ENCODE peak calls at places on chromosomes 5 and 9, in nine cellular contexts. L, F, B, K, J, T, G, M and P are unnamed samples.

GRCh38 chr5:170623576-170624181 is 119.9 kb downstream of the KCNIP1 start:
- DNase-seq in L (peak), F (peak), B (peak), K (peak), J (peak), T (no peak), G (no peak), M (no peak), P (peak)

GRCh38 chr9:127968717-127969383 is 11.9 kb downstream of the EEIG1 start:
- DNase-seq in L (peak), F (peak), B (peak), K (peak), J (no peak), T (no peak), G (peak), M (no peak), P (peak)

GRCh38 chr5:17212996-17213395 is 4.4 kb upstream of the BASP1 start:
- DNase-seq in L (no peak), F (no peak), B (no peak), K (no peak), J (no peak), T (no peak), G (no peak), M (no peak), P (no peak)

GRCh38 chr5:685262-686171 is 7.6 kb downstream of the TPPP start:
- DNase-seq in L (no peak), F (no peak), B (no peak), K (no peak), J (no peak), T (no peak), G (no peak), M (no peak), P (no peak)

GRCh38 chr5:98827161-98827560 is 53.7 kb downstream of the RGMB start:
- DNase-seq in L (peak), F (no peak), B (peak), K (peak), J (peak), T (peak), G (peak), M (peak), P (peak)

GRCh38 chr5:16578474-16578883 is 38.3 kb downstream of the RETREG1 start:
- DNase-seq in L (no peak), F (no peak), B (no peak), K (no peak), J (no peak), T (no peak), G (no peak), M (no peak), P (peak)

GRCh38 chr5:17094830-17095229 is 122.6 kb upstream of the BASP1 start:
- DNase-seq in L (peak), F (no peak), B (no peak), K (no peak), J (no peak), T (no peak), G (no peak), M (no peak), P (no peak)

GRCh38 chr9:86557918-86558317 is 203.7 kb upstream of the TUT7 start:
- DNase-seq in L (peak), F (no peak), B (peak), K (no peak), J (no peak), T (no peak), G (no peak), M (no peak), P (no peak)

GRCh38 chr9:77985996-77986395 is 45.6 kb downstream of the GNAQ start:
- DNase-seq in L (no peak), F (no peak), B (no peak), K (peak), J (no peak), T (no peak), G (no peak), M (no peak), P (no peak)
- H3K4me3 ChIP-seq in L (no peak), F (no peak), B (no peak), K (no peak), J (no peak), T (no peak), G (no peak), M (no peak), P (no peak)

GRCh38 chr9:132409828-132410528 is at the start of gene CFAP77:
- DNase-seq in L (peak), F (no peak), B (peak), K (peak), J (peak), T (peak), G (peak), M (no peak), P (peak)

GRCh38 chr9:132410642-132411041 is 631 bp downstream of the CFAP77 start:
- DNase-seq in L (no peak), F (no peak), B (no peak), K (no peak), J (peak), T (no peak), G (no peak), M (no peak), P (no peak)

GRCh38 chr9:132415181-132415580 is 5.2 kb downstream of the CFAP77 start:
- DNase-seq in L (no peak), F (no peak), B (no peak), K (no peak), J (no peak), T (no peak), G (no peak), M (no peak), P (no peak)

GRCh38 chr9:132411091-132411508 is 1.1 kb downstream of the CFAP77 start:
- DNase-seq in L (peak), F (no peak), B (peak), K (peak), J (peak), T (peak), G (peak), M (no peak), P (peak)

GRCh38 chr9:132412089-132412488 is 2.1 kb downstream of the CFAP77 start:
- DNase-seq in L (no peak), F (no peak), B (no peak), K (no peak), J (peak), T (peak), G (peak), M (no peak), P (no peak)
- TF ChIP-seq CTCF in L (peak), F (no peak), B (peak), K (no peak), J (peak), T (peak), G (peak), M (peak), P (peak)

GRCh38 chr9:132519033-132519432 is 63.4 kb upstream of the BARHL1 start:
- DNase-seq in L (no peak), F (no peak), B (no peak), K (no peak), J (no peak), T (no peak), G (no peak), M (no peak), P (no peak)
- H3K4me3 ChIP-seq in L (no peak), F (no peak), B (no peak), K (no peak), J (no peak), T (no peak), G (no peak), M (no peak), P (no peak)

GRCh38 chr9:124764774-124765438 is 6.2 kb downstream of the NR6A1 start:
- DNase-seq in L (no peak), F (no peak), B (peak), K (no peak), J (no peak), T (peak), G (no peak), M (no peak), P (peak)
- TF ChIP-seq CTCF in L (peak), F (no peak), B (peak), K (no peak), J (peak), T (peak), G (peak), M (peak), P (peak)

DNA sequence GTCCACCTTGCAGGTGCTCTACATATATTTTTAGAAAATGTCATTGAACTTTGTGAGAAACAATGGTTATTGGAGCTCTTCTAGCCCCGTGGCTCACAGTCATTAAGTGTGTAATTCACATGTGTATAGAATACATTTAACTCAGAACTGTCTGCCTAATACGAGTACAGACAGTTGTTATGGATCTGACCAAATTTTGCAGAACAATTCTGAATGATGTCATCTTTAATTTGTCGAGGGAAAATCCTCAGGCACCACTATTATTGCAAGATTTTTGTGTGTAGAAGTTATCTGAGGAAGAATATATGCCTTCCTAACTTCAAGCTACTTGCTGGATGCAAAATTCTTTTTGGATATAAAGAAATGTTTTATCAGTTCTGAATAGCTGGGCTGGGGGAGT is 216.9 kb downstream of the CD180 start:
- DNase-seq in L (no peak), F (no peak), B (no peak), K (no peak), J (no peak), T (no peak), G (no peak), M (no peak), P (no peak)
- H3K4me3 ChIP-seq in L (no peak), F (no peak), B (no peak), K (no peak), J (no peak), T (no peak), G (no peak), M (no peak), P (no peak)

GRCh38 chr9:134868751-134869553 is 11.7 kb upstream of the FCN2 start:
- DNase-seq in L (no peak), F (peak), B (no peak), K (no peak), J (no peak), T (peak), G (no peak), M (no peak), P (no peak)

GRCh38 chr9:134870311-134870694 is 10.3 kb upstream of the FCN2 start:
- DNase-seq in L (no peak), F (no peak), B (no peak), K (no peak), J (no peak), T (no peak), G (no peak), M (no peak), P (no peak)

GRCh38 chr9:134869554-134870310 is 10.9 kb upstream of the FCN2 start:
- DNase-seq in L (no peak), F (no peak), B (no peak), K (no peak), J (no peak), T (peak), G (no peak), M (no peak), P (no peak)

GRCh38 chr9:134870746-134871667 is 9.6 kb upstream of the FCN2 start:
- DNase-seq in L (no peak), F (no peak), B (peak), K (no peak), J (no peak), T (no peak), G (no peak), M (no peak), P (no peak)

DNA sequence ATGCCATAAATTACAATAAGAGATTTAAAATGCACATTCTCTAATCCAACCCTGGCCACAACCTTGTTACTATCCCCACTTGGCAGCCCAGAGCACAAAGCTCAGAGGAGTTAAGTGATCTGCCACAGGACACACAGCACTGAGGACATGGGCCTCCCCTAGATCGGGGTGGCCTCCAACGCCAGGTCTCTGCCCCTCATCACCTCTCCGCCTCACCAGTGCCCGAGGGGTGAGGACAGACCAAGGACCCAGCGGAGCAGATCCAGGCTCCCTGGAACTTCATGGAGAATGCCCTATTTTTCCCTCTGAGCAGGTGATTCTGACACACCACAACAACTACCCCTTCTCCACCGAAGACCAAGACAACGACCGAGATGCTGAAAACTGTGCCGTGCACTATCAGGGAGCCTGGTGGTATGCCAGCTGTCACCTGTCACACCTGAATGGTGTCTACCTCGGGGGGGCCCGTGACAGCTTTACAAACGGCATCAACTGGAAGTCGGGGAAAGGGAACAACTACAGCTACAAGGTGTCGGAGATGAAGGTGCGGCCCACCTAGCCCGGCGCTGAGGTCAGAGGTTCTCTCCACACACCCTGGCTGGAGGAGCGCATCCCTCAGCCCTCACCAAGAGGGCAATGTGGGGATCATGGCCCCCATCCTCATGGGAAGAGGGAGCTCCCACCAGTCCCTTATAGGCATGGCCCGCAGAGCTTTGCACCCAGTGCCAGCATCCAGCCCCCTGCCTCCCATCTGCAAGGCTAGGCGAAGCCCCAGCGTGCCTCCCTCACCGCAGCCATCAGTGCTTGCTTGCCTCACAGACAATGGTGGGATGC is 12.5 kb upstream of the FCN2 start:
- DNase-seq in L (no peak), F (peak), B (no peak), K (no peak), J (no peak), T (peak), G (no peak), M (no peak), P (no peak)
- TF ChIP-seq CTCF in L (no peak), F (no peak), B (no peak), K (no peak), J (no peak), T (no peak), G (no peak), M (no peak), P (no peak)

GRCh38 chr5:162637501-162637900 is 569.9 kb downstream of the GABRG2 start:
- DNase-seq in L (no peak), F (no peak), B (no peak), K (no peak), J (no peak), T (no peak), G (no peak), M (no peak), P (no peak)

GRCh38 chr5:162638849-162639248 is 571.3 kb downstream of the GABRG2 start:
- DNase-seq in L (no peak), F (no peak), B (no peak), K (no peak), J (peak), T (no peak), G (no peak), M (no peak), P (no peak)

DNA sequence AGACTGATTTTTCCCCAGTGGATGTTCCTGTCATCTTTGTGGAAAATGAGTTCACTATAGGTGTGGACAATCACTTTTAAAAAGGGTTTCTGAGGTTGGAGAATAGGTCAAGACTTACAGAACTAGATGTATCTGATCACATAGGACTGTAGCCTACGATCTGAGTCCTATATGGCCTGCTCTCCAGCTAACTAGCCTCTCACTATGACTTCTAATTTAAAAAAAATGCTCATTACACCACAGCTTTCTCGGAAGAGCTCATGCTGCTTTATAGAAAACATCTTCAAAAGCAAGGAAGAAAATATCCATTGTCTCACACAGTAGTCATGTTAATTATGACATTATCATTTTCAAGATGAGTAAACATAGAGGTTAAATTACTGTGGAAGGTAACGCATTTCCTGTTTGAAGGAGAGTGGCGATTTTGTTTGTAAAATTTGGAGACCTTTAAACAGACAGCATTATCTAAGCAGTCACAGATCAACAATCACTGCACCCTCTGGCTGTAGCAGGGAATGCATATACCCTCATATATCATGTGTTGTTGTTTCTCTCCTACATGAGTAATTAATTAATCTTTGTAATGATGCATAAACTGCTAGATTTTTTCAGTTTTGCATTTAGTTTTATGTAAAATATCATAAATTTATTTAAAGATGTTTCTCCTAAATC is 573.7 kb downstream of the GABRG2 start:
- DNase-seq in L (no peak), F (no peak), B (no peak), K (no peak), J (no peak), T (no peak), G (no peak), M (no peak), P (no peak)
- H3K4me3 ChIP-seq in L (no peak), F (no peak), B (no peak), K (no peak), J (no peak), T (no peak), G (no peak), M (no peak), P (no peak)

DNA sequence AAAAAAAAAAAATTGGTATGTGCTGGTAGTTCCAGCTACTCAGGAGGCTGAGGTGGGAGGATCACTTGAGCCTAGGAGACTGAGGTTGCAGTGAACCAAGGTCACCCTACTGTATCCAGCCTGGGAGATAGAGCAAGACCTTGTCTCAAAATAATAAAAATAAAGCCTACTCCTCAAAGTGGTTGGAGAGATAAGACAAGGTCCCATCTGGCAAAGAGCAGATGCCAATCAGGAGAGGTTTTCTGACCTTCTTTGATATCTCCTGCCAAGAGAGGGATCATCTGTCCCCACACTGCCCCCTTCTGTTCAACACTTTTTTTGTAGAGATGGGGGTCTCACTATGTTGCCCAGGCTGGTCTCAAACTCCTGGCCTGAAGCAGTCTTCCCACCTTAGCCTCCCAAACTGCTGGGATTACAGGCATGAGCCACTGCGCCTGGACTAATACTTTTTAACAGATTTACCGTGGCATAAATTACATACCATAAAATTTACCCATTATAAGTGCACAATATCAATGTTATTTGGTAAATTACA is 64.7 kb downstream of the SH3PXD2B start:
- DNase-seq in L (no peak), F (no peak), B (no peak), K (no peak), J (no peak), T (no peak), G (no peak), M (no peak), P (no peak)
- TF ChIP-seq CTCF in L (no peak), F (no peak), B (no peak), K (no peak), J (no peak), T (peak), G (peak), M (peak), P (peak)

DNA sequence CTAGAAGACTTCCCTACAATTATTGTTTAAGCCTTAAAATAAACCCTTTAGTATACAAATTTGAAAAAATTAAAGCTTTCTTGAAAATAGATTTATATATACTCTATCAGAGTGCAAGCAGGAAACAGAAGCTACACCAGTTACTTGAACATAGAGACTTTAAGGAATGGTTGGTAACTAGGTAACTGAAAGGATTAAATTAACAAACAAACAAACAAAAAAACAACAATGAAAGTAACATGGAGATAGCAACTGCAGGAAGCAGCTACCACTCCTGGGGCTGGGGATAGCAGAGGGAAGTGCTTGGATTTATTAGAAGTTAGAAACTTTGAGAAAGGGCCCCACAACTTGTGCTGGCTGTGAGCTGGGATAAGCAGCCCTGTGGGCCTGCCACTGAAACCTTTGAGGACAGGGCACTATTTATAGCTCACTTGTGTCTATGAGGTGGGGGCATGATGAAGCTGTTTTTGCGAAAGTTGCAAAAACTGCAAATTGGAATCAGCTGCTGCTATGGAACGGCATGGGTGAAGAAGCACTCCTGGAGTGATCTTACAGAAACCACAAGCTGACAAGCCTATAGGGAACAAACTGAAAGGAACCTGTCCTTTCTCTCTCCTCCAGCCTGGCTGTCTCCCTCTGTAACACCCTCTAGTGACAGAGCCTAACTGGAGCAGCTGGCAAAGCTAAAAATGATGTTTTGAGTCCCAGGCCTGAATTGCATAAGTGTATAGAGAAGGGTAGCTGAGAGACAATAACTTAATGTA is 91.3 kb upstream of the RANBP6 start:
- DNase-seq in L (peak), F (no peak), B (peak), K (peak), J (peak), T (peak), G (peak), M (no peak), P (peak)
- H3K4me3 ChIP-seq in L (no peak), F (no peak), B (no peak), K (no peak), J (no peak), T (no peak), G (no peak), M (peak), P (no peak)

GRCh38 chr5:88661870-88662207 is 221.1 kb downstream of the MEF2C start:
- DNase-seq in L (no peak), F (no peak), B (no peak), K (no peak), J (no peak), T (no peak), G (no peak), M (no peak), P (no peak)
- TF ChIP-seq CTCF in L (no peak), F (no peak), B (no peak), K (no peak), J (no peak), T (no peak), G (no peak), M (no peak), P (no peak)